ENCODE peak calls at places on chromosomes 5 and 9, in ten cellular contexts. S is sigmoid colon; L is KG1; F is Right ventricle myocardium superior; Z is GM19239; K is endothelial cell of umbilical vein; M is iPS-NIHi11; Q is thoracic aorta; Y is T follicular helper cell; X is activated T-helper 9 cell treated with anti-CD3 and anti-CD28 coated beads, Interleukin-2, amount 50 U/mL, for 16 hours. H is an unnamed sample.

GRCh38 chr5:18487928-18488480 is 853.7 kb downstream of the TAF11L14 start:
- DNase-seq in S (no peak), L (no peak), F (no peak), Z (no peak), K (no peak), M (no peak), Q (no peak), Y (no peak), X (no peak), H (no peak)

GRCh38 chr5:150413176-150413901 is 629 bp upstream of the CD74 start:
- DNase-seq in S (no peak), L (no peak), F (no peak), Z (no peak), K (no peak), M (no peak), Q (no peak), Y (no peak), X (no peak), H (no peak)

GRCh38 chr5:3602713-3603502 is 7.3 kb downstream of the IRX1 start:
- DNase-seq in S (no peak), L (no peak), F (peak; percentile 59), Z (no peak), K (no peak), M (peak; percentile 57), Q (no peak), Y (no peak), X (no peak), H (no peak)

GRCh38 chr5:149371296-149371962 is 7.7 kb downstream of the IL17B start:
- DNase-seq in S (no peak), L (peak; percentile 0), F (peak; percentile 68), Z (peak; percentile 85), K (peak; percentile 59), M (peak; percentile 82), Q (no peak), Y (peak; percentile 53), X (peak; percentile 47), H (peak; percentile 16)

GRCh38 chr9:98924971-98925820 is 18.5 kb upstream of the COL15A1 start:
- DNase-seq in S (no peak), L (no peak), F (no peak), Z (no peak), K (no peak), M (no peak), Q (no peak), Y (no peak), X (no peak), H (no peak)

GRCh38 chr5:51829226-51829625 is 446.0 kb downstream of the ISL1 start:
- DNase-seq in S (no peak), L (no peak), F (no peak), Z (no peak), K (no peak), M (no peak), Q (no peak), Y (no peak), X (no peak), H (no peak)

GRCh38 chr9:108270041-108270440 is 585.7 kb downstream of the ACTL7B start:
- DNase-seq in S (no peak), L (no peak), F (no peak), Z (no peak), K (peak; percentile 43), M (no peak), Q (no peak), Y (no peak), X (no peak), H (no peak)

GRCh38 chr5:64622991-64623390 is 67.3 kb upstream of the SHISAL2B start:
- DNase-seq in S (no peak), L (no peak), F (no peak), Z (no peak), K (no peak), M (no peak), Q (no peak), Y (no peak), X (no peak), H (no peak)

GRCh38 chr9:621199-621860 is 220.2 kb upstream of the DMRT1 start:
- DNase-seq in S (no peak), L (no peak), F (no peak), Z (no peak), K (no peak), M (no peak), Q (no peak), Y (no peak), X (no peak), H (no peak)

GRCh38 chr9:14910178-14910805 is at the start of gene FREM1:
- DNase-seq in S (peak; percentile 80), L (no peak), F (peak; percentile 71), Z (no peak), K (peak; percentile 19), M (peak; percentile 90), Q (no peak), Y (no peak), X (no peak), H (peak; percentile 55)

GRCh38 chr5:127898551-127899213 is 184.9 kb upstream of the SLC12A2 start:
- DNase-seq in S (no peak), L (no peak), F (no peak), Z (no peak), K (no peak), M (no peak), Q (no peak), Y (no peak), X (no peak), H (no peak)

GRCh38 chr9:34741628-34742027 is 31.7 kb upstream of the CCL21 start:
- DNase-seq in S (no peak), L (no peak), F (no peak), Z (no peak), K (no peak), M (no peak), Q (no peak), Y (no peak), X (no peak), H (no peak)

GRCh38 chr9:124511426-124511840 is 4.2 kb upstream of the NR5A1 start:
- DNase-seq in S (no peak), L (no peak), F (no peak), Z (no peak), K (no peak), M (peak; percentile 61), Q (no peak), Y (no peak), X (no peak), H (no peak)

GRCh38 chr5:124057815-124058231 is 545.8 kb downstream of the CSNK1G3 start:
- DNase-seq in S (no peak), L (no peak), F (no peak), Z (no peak), K (no peak), M (no peak), Q (no peak), Y (no peak), X (no peak), H (no peak)

GRCh38 chr5:107449369-107449768 is 221.4 kb downstream of the EFNA5 start:
- DNase-seq in S (no peak), L (no peak), F (no peak), Z (no peak), K (peak; percentile 53), M (no peak), Q (no peak), Y (no peak), X (no peak), H (no peak)

GRCh38 chr5:81450940-81451339 is 57.0 kb upstream of the ACOT12 start:
- DNase-seq in S (no peak), L (no peak), F (no peak), Z (no peak), K (peak; percentile 24), M (peak; percentile 14), Q (no peak), Y (no peak), X (no peak), H (no peak)

GRCh38 chr5:10289353-10289752 is 18.3 kb downstream of the CMBL start:
- DNase-seq in S (no peak), L (no peak), F (peak; percentile 59), Z (no peak), K (no peak), M (no peak), Q (no peak), Y (no peak), X (no peak), H (no peak)

GRCh38 chr9:37574996-37575395 is 1.2 kb downstream of the FBXO10 start:
- DNase-seq in S (no peak), L (no peak), F (no peak), Z (no peak), K (peak; percentile 8), M (no peak), Q (no peak), Y (no peak), X (no peak), H (no peak)

GRCh38 chr9:101455656-101456235 is 20.2 kb upstream of the ALDOB start:
- DNase-seq in S (no peak), L (no peak), F (no peak), Z (no peak), K (no peak), M (no peak), Q (no peak), Y (no peak), X (no peak), H (no peak)

GRCh38 chr5:138372653-138373052 is 20.2 kb downstream of the KDM3B start:
- DNase-seq in S (no peak), L (no peak), F (no peak), Z (no peak), K (no peak), M (no peak), Q (no peak), Y (no peak), X (no peak), H (no peak)

GRCh38 chr9:127805620-127806019 is 2.9 kb downstream of the FPGS start:
- DNase-seq in S (no peak), L (no peak), F (no peak), Z (peak; percentile 43), K (peak; percentile 55), M (peak; percentile 60), Q (no peak), Y (no peak), X (no peak), H (no peak)